ENCODE peak calls at places on chromosomes 12 and 14, in nine cellular contexts. T is IMR-90, Q is ovary, E is esophagus squamous epithelium, M is gastrocnemius medialis, R is body of pancreas, B is heart left ventricle, V is breast epithelium, L is sigmoid colon. Z is an unnamed sample. For H3K27me3, the result is how much of the 10 kb centered on the place peaks cover.

GRCh38 chr14:99268776-99269510 is 3.1 kb downstream of the BCL11B start:
- DNase-seq in M (no peak), L (no peak), E (no peak), B (no peak), V (no peak), R (no peak), T (no peak), Q (no peak), Z (no peak)

GRCh38 chr12:113276306-113276705 is 55.0 kb downstream of the TPCN1 start:
- DNase-seq in T (peak), V (no peak), M (no peak), Q (peak), L (peak), B (no peak), E (no peak), R (no peak), Z (no peak)

GRCh38 chr12:85866929-85867776 is 6.9 kb upstream of the NTS start:
- DNase-seq in L (no peak), Q (no peak), V (no peak), M (no peak), T (peak), R (peak), E (no peak), B (no peak), Z (peak)

GRCh38 chr12:19125325-19125724 is 4.2 kb upstream of the PLEKHA5 start:
- DNase-seq in R (no peak), Q (no peak), L (no peak), M (no peak), E (no peak), V (no peak), B (no peak), T (peak), Z (no peak)

GRCh38 chr12:60535363-60535762 is 939.5 kb downstream of the SLC16A7 start:
- DNase-seq in L (no peak), R (no peak), E (no peak), Q (no peak), T (peak), M (no peak), V (no peak), B (no peak), Z (no peak)

GRCh38 chr14:37843969-37844607 is 248.7 kb downstream of the TTC6 start:
- DNase-seq in R (no peak), L (no peak), V (no peak), B (no peak), Q (no peak), M (no peak), E (no peak), T (no peak), Z (no peak)

GRCh38 chr12:91142184-91142583 is 30.9 kb upstream of the LUM start:
- DNase-seq in B (peak), T (peak), E (no peak), M (no peak), V (no peak), Q (peak), R (no peak), L (no peak), Z (peak)

GRCh38 chr12:113959096-113959495 is 7.0 kb downstream of the RBM19 start:
- DNase-seq in L (no peak), Q (no peak), B (no peak), E (no peak), M (no peak), R (no peak), T (no peak), V (no peak), Z (no peak)

GRCh38 chr14:72023128-72024042 is 91.2 kb downstream of the RGS6 start:
- DNase-seq in Q (no peak), R (no peak), T (no peak), M (no peak), B (no peak), E (no peak), L (no peak), V (no peak), Z (no peak)

GRCh38 chr12:69007166-69007857 is 74.3 kb upstream of the CPM start:
- DNase-seq in R (peak), E (no peak), L (no peak), Q (peak), B (no peak), M (no peak), T (peak), V (no peak), Z (peak)

GRCh38 chr14:92982941-92983340 is 60.0 kb downstream of the CHGA start:
- DNase-seq in R (no peak), L (no peak), T (peak), B (no peak), Q (no peak), E (no peak), M (no peak), V (no peak), Z (no peak)

GRCh38 chr12:117023998-117024960 is 74.9 kb downstream of the TESC start:
- DNase-seq in M (no peak), T (no peak), E (no peak), L (peak), B (no peak), Q (no peak), V (no peak), R (no peak), Z (no peak)

GRCh38 chr12:11968516-11968915 is 102.2 kb upstream of the BCL2L14 start:
- DNase-seq in B (no peak), M (no peak), V (no peak), L (no peak), E (no peak), T (no peak), Q (no peak), R (no peak), Z (no peak)

GRCh38 chr14:100104523-100105300 is 39.5 kb downstream of the EVL start:
- DNase-seq in B (no peak), R (no peak), V (no peak), M (no peak), Q (no peak), T (peak), L (peak), E (no peak), Z (no peak)

GRCh38 chr12:120196363-120196762 is 1.8 kb upstream of the GCN1 start:
- DNase-seq in R (no peak), M (no peak), E (no peak), B (no peak), T (no peak), V (no peak), L (no peak), Q (no peak), Z (no peak)

GRCh38 chr12:120194226-120194533 is 335 bp downstream of the GCN1 start:
- DNase-seq in M (no peak), L (no peak), T (no peak), Q (no peak), B (no peak), V (no peak), R (no peak), E (no peak), Z (no peak)

GRCh38 chr12:120190985-120191480 is 3.5 kb downstream of the GCN1 start:
- DNase-seq in Q (no peak), R (no peak), T (no peak), M (no peak), V (no peak), L (no peak), E (no peak), B (no peak), Z (no peak)

GRCh38 chr12:120197542-120197887 is 3.0 kb upstream of the GCN1 start:
- DNase-seq in Q (no peak), E (no peak), V (no peak), B (no peak), L (no peak), M (no peak), R (no peak), T (no peak), Z (no peak)

GRCh38 chr12:120194534-120195395 is at the start of gene GCN1:
- DNase-seq in B (peak), T (peak), V (peak), L (peak), Q (peak), E (no peak), M (peak), R (peak), Z (peak)
- TF ChIP-seq POLR2A in B (no peak), T (peak), V (peak), L (peak), Q (peak), E (no peak), M (peak), R (peak), Z (peak)

GRCh38 chr14:105198588-105198987 is 17.5 kb upstream of the NUDT14 start:
- DNase-seq in T (no peak), V (no peak), R (no peak), B (no peak), E (no peak), M (no peak), Q (no peak), L (no peak), Z (no peak)

GRCh38 chr14:105195533-105196227 is 14.6 kb upstream of the NUDT14 start:
- DNase-seq in R (no peak), V (no peak), M (no peak), Q (no peak), T (no peak), B (no peak), L (no peak), E (no peak), Z (no peak)

GRCh38 chr14:105199093-105199492 is 18.0 kb upstream of the NUDT14 start:
- DNase-seq in R (no peak), V (no peak), M (no peak), E (no peak), Q (no peak), B (peak), L (no peak), T (peak), Z (no peak)

GRCh38 chr14:105196228-105196960 is 15.3 kb upstream of the NUDT14 start:
- DNase-seq in V (no peak), Q (no peak), R (no peak), E (no peak), M (no peak), L (no peak), T (no peak), B (peak), Z (no peak)

GRCh38 chr14:105197274-105197673 is 16.2 kb upstream of the NUDT14 start:
- DNase-seq in T (peak), Q (no peak), M (no peak), R (no peak), L (no peak), E (no peak), B (peak), V (no peak), Z (peak)
- H3K27me3 ChIP-seq in T (under half), Q (under half), M (under half), R (under half), L (half or more), E (under half), B (under half), V (half or more), Z (under half)

DNA sequence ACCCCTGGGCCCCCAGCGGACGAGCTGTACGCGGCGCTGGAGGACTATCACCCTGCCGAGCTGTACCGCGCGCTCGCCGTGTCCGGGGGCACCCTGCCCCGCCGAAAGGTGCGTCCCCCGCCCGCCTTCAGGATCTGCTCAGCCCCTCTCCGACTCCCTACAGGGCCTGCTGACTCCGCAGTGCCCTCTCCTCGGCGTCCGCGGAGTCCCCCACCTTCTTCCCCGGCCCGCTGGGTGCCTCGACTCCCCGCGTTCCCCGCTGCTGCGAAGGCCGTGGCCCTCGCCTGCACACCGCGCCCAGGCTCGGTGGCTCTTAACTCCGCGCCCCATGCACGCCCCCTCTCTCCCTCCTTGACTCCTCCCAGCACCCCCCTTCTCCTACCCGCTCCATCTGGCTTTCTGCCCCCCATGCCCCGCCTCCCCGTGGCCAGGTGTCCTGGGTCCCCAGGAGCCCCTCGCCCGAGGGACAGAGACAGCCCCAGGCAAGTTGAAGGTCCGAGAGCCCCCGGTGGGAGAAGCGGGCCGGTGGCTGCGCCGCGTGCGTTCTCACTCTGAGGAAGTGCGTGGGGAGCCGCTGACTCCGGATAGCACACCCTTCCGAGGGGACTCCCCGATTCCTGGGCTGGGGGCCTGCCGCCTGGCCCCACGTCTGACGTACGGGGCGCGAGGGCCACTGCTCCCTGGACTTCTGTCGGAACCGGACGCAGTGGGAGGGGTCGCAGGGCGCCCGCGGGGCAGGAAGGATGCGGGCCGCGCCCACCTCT is 594 bp downstream of the TAMALIN start:
- DNase-seq in V (no peak), R (peak), M (no peak), B (peak), Q (peak), E (no peak), L (peak), T (no peak), Z (no peak)
- TF ChIP-seq POLR2A in V (no peak), R (peak), M (peak), B (no peak), Q (no peak), E (no peak), L (no peak), T (no peak), Z (no peak)

GRCh38 chr14:97850886-97851285 is 1053.7 kb downstream of the VRK1 start:
- DNase-seq in L (no peak), V (no peak), T (no peak), R (no peak), B (no peak), Q (no peak), E (no peak), M (no peak), Z (no peak)

GRCh38 chr14:97854918-97855317 is 1057.7 kb downstream of the VRK1 start:
- DNase-seq in E (no peak), T (no peak), M (no peak), R (no peak), V (no peak), B (no peak), Q (no peak), L (no peak), Z (no peak)

GRCh38 chr14:97848351-97848980 is 1051.3 kb downstream of the VRK1 start:
- DNase-seq in E (no peak), R (no peak), M (no peak), V (no peak), T (no peak), Q (no peak), B (no peak), L (no peak), Z (no peak)

GRCh38 chr14:97846156-97846555 is 1049.0 kb downstream of the VRK1 start:
- DNase-seq in R (no peak), M (no peak), Q (no peak), L (no peak), T (no peak), B (no peak), E (no peak), V (no peak), Z (no peak)

DNA sequence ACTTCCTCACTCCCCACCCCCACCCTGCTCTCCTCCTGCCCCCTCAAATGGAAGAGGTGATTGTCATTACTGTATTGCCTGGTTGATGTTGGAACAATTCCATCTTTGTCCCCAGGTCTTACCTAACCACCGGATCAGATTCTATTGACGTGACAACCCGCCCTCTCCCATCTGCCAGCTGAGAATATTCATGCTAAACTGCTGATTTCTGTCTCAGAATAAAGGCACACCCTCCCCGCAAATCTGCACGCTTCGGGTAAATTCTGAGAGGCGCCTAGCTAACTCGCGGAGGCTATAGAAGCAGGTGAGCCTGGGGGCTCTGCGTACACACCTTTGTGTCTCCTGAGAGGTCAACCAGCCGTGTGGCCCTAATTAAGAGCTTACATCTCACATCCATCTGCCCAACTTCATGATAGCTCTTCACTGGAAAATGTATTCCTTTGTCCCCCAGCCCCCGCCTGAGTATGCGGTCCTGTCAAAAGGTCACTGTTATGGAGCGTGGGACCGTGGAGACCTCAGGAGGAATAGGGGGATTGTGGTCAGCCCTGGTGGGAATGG is 1054.3 kb downstream of the VRK1 start:
- DNase-seq in L (no peak), R (no peak), B (no peak), E (no peak), Q (no peak), T (no peak), V (no peak), M (no peak), Z (no peak)
- H3K27me3 ChIP-seq in L (under half), R (under half), B (under half), E (under half), Q (under half), T (under half), V (under half), M (under half), Z (under half)

GRCh38 chr14:103916636-103917262 is 11.5 kb upstream of the TDRD9 start:
- DNase-seq in Q (no peak), B (no peak), E (no peak), M (no peak), R (no peak), L (peak), T (no peak), V (no peak), Z (peak)

GRCh38 chr14:103915616-103916015 is 12.6 kb upstream of the TDRD9 start:
- DNase-seq in T (no peak), L (peak), Q (no peak), B (no peak), E (no peak), V (no peak), M (no peak), R (no peak), Z (no peak)

GRCh38 chr14:103923863-103924262 is 4.4 kb upstream of the TDRD9 start:
- DNase-seq in E (no peak), R (no peak), V (no peak), M (no peak), L (no peak), Q (no peak), T (no peak), B (peak), Z (peak)

GRCh38 chr14:103925316-103925715 is 2.9 kb upstream of the TDRD9 start:
- DNase-seq in L (no peak), E (no peak), T (no peak), B (no peak), M (no peak), V (no peak), R (no peak), Q (no peak), Z (no peak)

DNA sequence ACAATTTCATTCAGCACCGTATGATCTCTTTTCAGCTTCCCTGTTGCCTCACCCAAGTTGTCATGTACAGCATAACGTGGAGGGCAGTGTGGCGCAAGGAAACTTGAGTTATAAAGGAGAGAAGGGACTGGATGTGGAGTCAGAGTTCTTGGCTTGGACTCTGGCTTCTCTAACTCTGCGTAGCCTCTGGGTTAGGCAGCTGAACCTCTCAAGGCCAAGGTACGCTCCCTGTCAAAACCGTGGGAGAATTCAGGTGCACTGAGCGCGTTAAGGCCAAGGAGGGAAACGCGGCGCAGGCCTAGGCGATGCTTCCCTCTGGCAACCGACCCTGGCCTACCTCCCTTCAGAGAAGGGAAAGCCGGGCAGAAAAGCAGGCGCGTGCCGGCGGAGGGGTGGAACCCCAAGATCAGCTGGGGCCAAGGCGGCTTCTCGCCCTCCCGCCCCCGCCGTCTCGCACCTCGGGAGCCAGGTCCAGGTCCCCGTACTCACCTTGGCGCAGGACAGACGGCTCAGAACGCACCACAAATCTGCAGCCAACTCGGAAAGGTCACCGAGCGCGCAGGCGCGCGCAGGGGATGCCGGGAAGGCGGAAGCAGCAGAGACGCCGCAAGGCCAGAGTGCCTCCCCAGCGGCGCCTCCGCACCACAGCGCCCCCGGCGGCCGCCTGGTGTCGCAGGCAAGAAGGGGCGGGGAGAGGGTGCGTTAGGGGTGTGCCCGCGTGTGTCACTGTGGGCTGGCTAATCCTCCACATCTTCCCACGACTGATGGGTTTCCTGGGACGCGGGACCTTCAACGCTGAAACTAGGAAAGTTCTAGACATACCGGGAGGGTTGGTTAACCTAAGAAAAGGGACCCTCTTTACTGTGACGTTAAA is 7.0 kb upstream of the TDRD9 start:
- DNase-seq in R (peak), Q (peak), B (peak), T (peak), E (peak), L (peak), M (peak), V (peak), Z (peak)
- TF ChIP-seq POLR2A in R (peak), Q (peak), B (no peak), T (peak), E (no peak), L (peak), M (peak), V (peak), Z (peak)

GRCh38 chr12:131044136-131044535 is 90.4 kb downstream of the ADGRD1 start:
- DNase-seq in B (no peak), V (no peak), L (peak), M (no peak), T (no peak), R (no peak), Q (no peak), E (no peak), Z (no peak)
- H3K27me3 ChIP-seq in B (under half), V (under half), L (under half), M (under half), T (under half), R (under half), Q (under half), E (under half), Z (under half)

DNA sequence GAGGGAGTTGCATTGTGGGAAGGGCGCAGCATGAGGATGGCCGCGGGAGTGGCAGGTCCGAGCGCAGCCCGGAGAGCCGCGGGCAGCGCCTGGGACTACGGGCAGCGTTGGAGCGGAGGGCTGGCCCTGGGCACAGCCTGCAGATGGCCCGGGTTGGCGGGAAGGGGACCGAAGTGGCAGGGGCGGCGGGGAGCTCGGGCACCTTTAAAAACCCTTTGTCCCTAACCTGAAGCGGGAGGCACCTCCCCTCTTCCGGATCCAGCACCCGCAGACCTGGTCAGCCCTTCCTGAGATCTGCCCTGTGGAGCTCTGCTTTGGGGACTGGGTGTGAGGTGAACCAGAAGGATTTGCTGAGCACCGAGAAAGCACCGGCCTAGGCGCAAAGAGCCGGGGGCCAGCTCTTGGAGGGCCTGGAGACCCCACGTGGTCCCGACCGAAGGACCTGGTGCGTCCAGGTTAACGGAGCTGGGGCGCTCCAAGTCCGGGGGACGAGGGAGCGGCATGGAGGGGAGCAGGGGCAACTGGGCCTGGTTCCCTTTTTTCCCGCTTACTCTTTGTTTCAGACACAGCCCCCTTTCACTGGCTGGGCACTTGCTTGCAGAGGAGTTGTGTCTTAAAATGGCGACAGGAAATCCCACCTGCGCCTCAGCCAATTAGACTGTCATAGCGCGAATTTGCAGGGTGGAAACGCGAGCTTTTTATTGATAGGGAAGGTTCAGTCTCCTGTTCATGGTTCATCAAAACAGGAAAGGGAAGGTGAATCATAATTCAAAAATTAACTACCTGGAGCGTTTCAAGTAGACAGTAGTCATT is 792 bp upstream of the SLC38A1 start:
- DNase-seq in T (no peak), V (peak), L (no peak), M (no peak), Q (no peak), R (no peak), B (no peak), E (no peak), Z (no peak)
- TF ChIP-seq POLR2A in T (no peak), V (no peak), L (no peak), M (no peak), Q (no peak), R (no peak), B (no peak), E (no peak), Z (no peak)